ENCODE peak calls at places on chromosomes 4 and X, in five cellular contexts. Y, E, Z, V and G are unnamed samples.

GRCh38 chrX:48102874-48103374 is 27.5 kb upstream of the SPACA5B start:
- DNase-seq in V (no peak), Z (no peak), E (no peak), Y (no peak), G (no peak)

GRCh38 chr4:8646296-8647093 is 53.9 kb downstream of the CPZ start:
- DNase-seq in V (no peak), Y (no peak), E (no peak), Z (no peak), G (no peak)

GRCh38 chr4:182297659-182298058 is 54.5 kb downstream of the TENM3 start:
- DNase-seq in V (no peak), E (peak), Y (no peak), Z (no peak), G (no peak)

GRCh38 chr4:113888006-113888405 is 91.4 kb downstream of the ARSJ start:
- DNase-seq in Z (no peak), V (no peak), E (no peak), Y (no peak), G (no peak)

GRCh38 chr4:118757761-118758213 is 72.6 kb downstream of the METTL14 start:
- DNase-seq in E (peak), Y (peak), V (no peak), Z (no peak), G (no peak)

GRCh38 chr4:141501931-141502330 is 134.5 kb upstream of the IL15 start:
- DNase-seq in Z (no peak), Y (no peak), E (peak), V (no peak), G (no peak)

GRCh38 chr4:3489451-3489962 is 26.4 kb downstream of the DOK7 start:
- DNase-seq in E (no peak), Y (no peak), Z (no peak), V (no peak), G (no peak)

GRCh38 chrX:74277320-74277719 is 26.7 kb upstream of the ZCCHC13 start:
- DNase-seq in E (no peak), Y (no peak), V (no peak), Z (no peak), G (no peak)

GRCh38 chrX:19799319-19800182 is 87.8 kb downstream of the SH3KBP1 start:
- DNase-seq in Z (peak), E (peak), Y (no peak), V (no peak), G (no peak)

GRCh38 chr4:110959041-110959643 is 336.3 kb upstream of the PITX2 start:
- DNase-seq in E (peak), V (no peak), Y (no peak), Z (no peak), G (no peak)

GRCh38 chr4:117957570-117957969 is 76.7 kb upstream of the NDST3 start:
- DNase-seq in Y (no peak), Z (no peak), E (no peak), V (no peak), G (no peak)

GRCh38 chr4:85368240-85368639 is 106.7 kb upstream of the ARHGAP24 start:
- DNase-seq in Y (no peak), Z (no peak), V (no peak), E (no peak), G (no peak)

GRCh38 chrX:129823115-129823514 is 20.6 kb downstream of the ZDHHC9 start:
- DNase-seq in Y (no peak), V (no peak), Z (peak), E (peak), G (peak)

GRCh38 chrX:54357414-54358377 is at the start of gene WNK3:
- DNase-seq in Z (peak), V (no peak), E (peak), Y (no peak), G (peak)

GRCh38 chr4:173529505-173530325 is at the start of gene HAND2:
- DNase-seq in E (no peak), V (no peak), Z (no peak), Y (peak), G (no peak)

GRCh38 chr4:95085118-95085833 is 327.5 kb downstream of the BMPR1B start:
- DNase-seq in E (peak), Z (no peak), Y (no peak), V (no peak), G (no peak)

GRCh38 chr4:25563071-25563564 is 92.5 kb upstream of the SLC34A2 start:
- DNase-seq in E (no peak), V (no peak), Y (no peak), Z (no peak), G (no peak)

DNA sequence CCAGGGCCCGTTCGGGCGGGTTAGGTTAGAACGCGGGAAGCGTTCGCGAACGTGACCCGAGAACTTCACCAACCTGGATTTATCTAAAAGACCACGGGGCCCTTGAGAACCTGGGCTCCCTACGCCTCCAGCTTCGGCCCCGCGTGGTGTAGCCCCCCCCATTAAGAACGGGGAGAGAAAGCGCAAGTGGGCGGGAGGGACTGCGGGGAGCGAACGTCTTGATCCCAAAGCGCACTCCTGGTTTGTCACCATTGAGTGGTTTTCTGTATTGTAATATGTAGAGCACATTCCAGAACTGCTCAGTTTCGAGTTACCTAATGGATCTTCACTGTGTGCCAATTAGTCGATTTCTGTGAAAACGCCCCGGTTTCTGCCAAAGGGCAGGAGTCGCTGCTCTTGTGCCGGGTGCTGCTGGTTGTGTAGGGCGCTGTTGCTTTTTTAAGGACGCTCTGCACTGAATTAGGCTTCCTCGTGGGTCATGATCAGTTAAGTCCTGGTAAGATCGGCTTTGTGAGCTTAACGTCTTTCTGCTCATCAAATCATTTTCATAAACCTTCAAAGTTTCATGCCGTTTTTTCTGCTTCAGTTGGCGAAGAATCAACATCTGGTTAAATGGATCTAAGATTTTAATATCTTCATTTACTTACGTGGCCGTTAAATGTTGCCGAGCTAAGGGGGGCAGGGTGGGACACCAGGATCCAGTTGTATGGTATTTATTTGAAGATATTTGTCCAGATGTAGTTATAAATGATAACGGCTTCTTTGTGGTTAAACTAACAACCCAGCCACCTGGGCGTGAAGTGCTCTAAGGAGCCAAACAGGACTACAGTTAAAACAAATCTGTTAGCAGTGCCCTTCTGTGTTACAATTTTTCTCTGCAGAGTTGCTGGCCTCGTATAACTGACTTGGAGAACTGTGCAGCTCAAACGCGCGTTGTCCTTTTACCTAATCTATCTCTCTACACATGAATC is 808 bp downstream of the MND1 start:
- DNase-seq in V (peak), Y (no peak), E (peak), Z (peak), G (peak)
- TF ChIP-seq CTCF in V (peak), Y (peak), E (no peak), Z (no peak), G (no peak)

DNA sequence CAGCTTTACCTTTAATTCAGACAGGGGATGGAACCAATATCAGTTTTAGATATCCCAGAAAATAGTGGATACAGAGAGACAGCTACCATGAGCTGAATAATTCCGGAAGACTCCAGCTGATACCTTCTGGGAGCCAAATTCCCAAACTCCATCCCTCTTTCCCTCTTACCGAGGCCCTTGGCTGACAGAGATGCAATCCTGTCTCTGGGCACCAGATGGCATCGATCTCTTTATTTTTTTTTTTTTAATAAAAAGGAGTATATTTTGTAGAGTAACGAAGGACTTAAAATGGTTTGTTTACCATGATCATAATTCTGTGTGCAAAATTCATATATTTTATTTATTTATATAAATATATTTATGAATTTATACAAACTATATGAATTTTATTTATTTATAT is 31.0 kb downstream of the RAB40A start:
- DNase-seq in V (no peak), Y (no peak), E (no peak), Z (no peak), G (no peak)
- TF ChIP-seq CTCF in V (peak), Y (peak), E (peak), Z (no peak), G (no peak)

GRCh38 chrX:9749141-9749540 is 16.5 kb downstream of the GPR143 start:
- DNase-seq in E (no peak), Y (no peak), Z (no peak), V (no peak), G (no peak)

GRCh38 chrX:9747644-9748043 is 18.0 kb downstream of the GPR143 start:
- DNase-seq in V (no peak), E (no peak), Z (no peak), Y (no peak), G (no peak)

GRCh38 chrX:9745417-9746115 is 20.1 kb downstream of the GPR143 start:
- DNase-seq in Z (no peak), Y (no peak), E (peak), V (no peak), G (no peak)

DNA sequence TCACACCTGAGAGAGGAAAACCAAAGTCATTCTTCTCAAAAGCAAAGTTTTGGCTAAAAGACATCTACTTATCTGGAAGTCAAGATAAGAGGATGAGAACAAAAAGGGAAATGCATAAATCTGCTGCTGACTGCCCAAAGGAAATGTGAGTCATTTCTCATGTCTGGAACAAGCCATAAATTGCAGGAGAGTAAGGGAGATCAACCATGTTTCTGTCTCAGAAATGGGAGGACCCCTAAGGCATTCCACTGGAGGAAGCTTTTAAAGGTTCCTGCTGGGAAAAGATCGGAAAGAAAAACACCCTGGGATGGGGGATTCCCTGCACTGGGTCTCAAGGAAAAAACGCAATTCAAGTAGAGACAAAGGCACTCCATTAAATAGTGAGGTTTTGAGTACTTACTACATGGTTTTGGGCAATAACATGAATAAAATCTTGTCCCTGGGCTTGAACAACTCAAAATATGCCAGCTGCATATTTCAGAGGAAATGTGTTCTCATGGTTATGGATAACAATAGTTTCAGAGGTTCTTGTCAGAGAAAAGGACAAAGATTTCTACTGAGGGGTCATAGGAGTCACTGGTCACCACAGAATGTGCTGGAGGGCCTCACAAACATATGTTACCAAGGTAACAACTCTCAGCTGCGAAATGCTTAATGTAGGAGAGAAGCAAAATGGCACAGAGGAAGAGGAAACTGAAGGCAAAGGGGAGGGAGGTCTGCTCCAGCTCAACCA is 19.3 kb downstream of the GPR143 start:
- DNase-seq in E (peak), Z (no peak), Y (no peak), V (no peak), G (no peak)
- TF ChIP-seq CTCF in E (no peak), Z (no peak), Y (no peak), V (no peak), G (no peak)

DNA sequence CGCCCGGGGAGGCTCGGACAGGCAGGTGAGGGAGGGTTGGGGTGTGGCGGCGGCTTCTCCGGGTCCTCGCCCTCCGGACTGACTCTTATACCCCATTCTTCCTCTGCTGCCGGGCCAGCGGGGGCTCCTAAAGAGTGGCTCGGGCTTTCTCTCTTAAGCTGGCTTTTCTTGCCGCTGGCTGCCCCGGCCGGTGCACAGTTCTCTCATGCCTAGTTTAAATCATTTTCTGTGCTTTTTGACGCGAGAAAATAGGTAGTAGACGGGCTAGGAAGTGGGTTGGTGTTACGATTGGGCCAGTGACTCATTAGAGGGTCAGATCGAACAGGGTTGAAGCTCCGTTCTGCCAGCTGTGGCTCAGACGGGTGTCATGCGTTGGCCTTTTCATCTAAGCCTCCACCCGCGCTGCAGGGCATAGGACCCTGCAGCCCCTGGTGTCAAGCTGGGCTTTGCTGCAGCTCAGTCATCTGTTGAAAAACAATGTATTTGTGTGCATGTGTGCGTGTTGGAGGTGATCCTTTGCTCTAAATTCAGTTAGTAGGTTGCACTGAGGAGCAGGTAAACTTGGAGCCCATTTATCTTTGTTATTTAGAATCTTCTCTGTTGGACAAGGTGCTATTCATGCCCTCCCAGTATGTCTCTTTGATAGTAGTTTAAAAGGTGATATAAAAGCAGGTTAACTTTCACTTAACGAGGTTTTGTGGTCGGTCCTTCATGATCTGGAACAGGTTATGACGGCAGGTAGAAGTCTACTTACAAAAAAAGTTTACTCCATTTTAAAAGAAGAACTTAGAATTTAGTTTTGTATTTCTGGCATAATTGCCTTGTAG is 792 bp downstream of the BMP2K start:
- DNase-seq in V (no peak), Y (no peak), Z (peak), E (peak), G (peak)
- TF ChIP-seq CTCF in V (no peak), Y (no peak), Z (no peak), E (peak), G (no peak)

DNA sequence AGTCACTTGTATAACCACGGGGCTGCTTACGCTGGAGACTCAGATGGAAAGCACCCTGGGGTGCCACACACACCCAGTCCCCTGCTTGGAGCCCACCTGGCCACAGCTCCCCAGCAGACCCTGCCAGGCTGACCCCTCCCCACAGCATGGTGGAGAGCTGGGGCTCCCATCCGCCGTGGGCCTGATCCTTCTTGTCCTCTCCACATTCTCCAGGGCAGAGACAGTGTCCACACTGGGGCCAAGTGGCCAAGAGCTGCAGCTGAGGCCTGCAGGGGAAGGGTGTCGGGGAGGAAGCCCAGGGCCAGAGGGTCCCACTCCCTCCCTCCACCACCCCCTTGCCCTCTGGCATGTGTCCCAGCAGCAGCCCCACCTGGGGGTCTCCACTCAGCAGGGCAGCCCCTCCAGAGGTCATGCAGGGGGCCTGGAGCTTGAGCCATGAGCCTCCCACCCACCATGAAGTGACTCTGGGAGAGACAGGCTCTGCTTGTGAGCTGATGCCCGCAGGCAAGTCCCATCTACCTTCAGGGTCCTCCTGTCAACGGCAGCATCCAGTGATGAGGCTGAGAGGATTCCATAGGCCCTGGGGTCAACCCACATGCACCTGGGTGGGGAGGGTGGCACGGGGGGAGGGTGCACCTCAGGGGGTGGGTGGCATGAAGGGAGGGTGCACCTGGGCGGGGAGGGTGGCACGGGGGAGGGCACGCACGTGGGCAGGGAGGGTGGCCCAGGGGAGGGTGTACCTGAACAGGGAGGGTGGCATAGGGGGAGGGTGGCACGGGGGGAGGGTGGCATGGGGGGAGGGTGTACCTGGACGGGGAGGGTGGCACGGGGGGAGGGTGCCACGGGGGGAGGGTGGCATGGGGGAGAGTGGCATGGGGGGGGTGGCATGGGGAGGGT is 56.4 kb downstream of the FAM53A start:
- DNase-seq in E (no peak), Z (no peak), Y (no peak), V (no peak), G (no peak)
- TF ChIP-seq CTCF in E (no peak), Z (no peak), Y (no peak), V (no peak), G (no peak)

DNA sequence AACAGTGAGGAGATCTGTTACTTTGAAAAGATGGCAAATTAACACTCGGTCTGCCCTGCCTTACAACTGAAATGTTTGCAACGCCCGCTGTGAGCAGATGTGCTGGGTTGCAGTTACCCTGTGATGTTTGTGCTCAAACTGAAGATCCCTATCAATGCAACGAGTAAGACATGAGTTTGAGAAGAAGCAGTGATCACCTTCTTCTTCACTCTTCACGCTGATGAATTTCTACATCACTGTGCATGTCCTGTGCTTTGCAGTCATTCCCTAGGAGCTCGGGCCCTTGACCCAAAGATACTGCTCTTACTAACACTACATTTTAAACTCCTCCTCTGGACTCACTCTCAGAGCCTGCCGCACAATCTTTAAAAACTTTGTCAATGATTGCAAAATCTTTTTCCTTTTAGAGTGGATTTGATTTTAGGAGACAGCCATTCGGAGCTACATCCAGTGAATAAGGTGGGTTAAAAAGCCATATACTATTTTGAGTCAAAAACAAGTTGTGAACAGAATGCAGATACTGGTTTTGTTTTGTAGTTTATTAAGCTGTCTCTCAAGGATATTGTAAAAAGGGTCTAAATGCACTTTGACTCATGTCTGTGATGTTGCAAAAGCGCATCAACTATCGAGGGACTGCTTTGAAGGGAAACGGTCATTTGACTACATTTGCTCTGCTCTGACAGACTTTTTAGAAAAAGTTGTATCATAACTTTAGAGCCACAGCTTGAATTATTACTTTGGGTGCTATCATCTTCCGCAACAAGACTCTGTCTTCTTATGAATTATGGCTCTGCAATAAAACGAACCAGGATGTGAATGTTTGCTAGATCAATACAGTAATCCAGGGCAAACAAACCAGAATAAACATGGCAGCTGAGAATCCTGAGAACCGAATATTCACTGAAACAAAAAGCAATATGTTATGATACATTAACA is 5.7 kb upstream of the RHOH start:
- DNase-seq in V (no peak), Z (peak), Y (no peak), E (no peak), G (no peak)
- TF ChIP-seq CTCF in V (no peak), Z (no peak), Y (no peak), E (no peak), G (no peak)